ENCODE peak calls at places on chromosomes 5 and 9, in five cellular contexts. One of them, this sample, is unnamed.
A peak's percentile ranks its signal among the peaks of the same experiment; 100 is the strongest.

GRCh38 chr5:7208911-7209310 is 187.0 kb upstream of the ADCY2 start:
- DNase-seq in ovary: no peak
- DNase-seq in SJSA1: no peak
- DNase-seq in right lobe of liver: no peak
- DNase-seq in lung: no peak
- DNase-seq in this sample: peak; percentile 73

GRCh38 chr5:16894236-16895057 is 41.6 kb downstream of the MYO10 start:
- DNase-seq in ovary: no peak
- DNase-seq in SJSA1: peak; percentile 86
- DNase-seq in right lobe of liver: no peak
- DNase-seq in lung: no peak
- DNase-seq in this sample: no peak

GRCh38 chr9:94443039-94443722 is 111.7 kb upstream of the PCAT7 start:
- DNase-seq in ovary: no peak
- DNase-seq in SJSA1: no peak
- DNase-seq in right lobe of liver: no peak
- DNase-seq in lung: no peak
- DNase-seq in this sample: no peak

GRCh38 chr9:16030513-16031185 is 477.8 kb downstream of the CCDC171 start:
- DNase-seq in ovary: no peak
- DNase-seq in SJSA1: peak; percentile 88
- DNase-seq in right lobe of liver: no peak
- DNase-seq in lung: no peak
- DNase-seq in this sample: no peak

GRCh38 chr9:129481824-129482511 is 138.9 kb downstream of the C9orf50 start:
- DNase-seq in ovary: peak; percentile 71
- DNase-seq in SJSA1: peak; percentile 51
- DNase-seq in right lobe of liver: no peak
- DNase-seq in lung: no peak
- DNase-seq in this sample: no peak

GRCh38 chr9:16060457-16061129 is 507.8 kb downstream of the CCDC171 start:
- DNase-seq in ovary: no peak
- DNase-seq in SJSA1: no peak
- DNase-seq in right lobe of liver: no peak
- DNase-seq in lung: no peak
- DNase-seq in this sample: no peak

GRCh38 chr9:91179237-91180138 is 182.2 kb downstream of the AUH start:
- DNase-seq in ovary: peak; percentile 15
- DNase-seq in SJSA1: peak; percentile 30
- DNase-seq in right lobe of liver: no peak
- DNase-seq in lung: peak; percentile 26
- DNase-seq in this sample: no peak

GRCh38 chr5:162721125-162721524 is 653.6 kb downstream of the GABRG2 start:
- DNase-seq in ovary: no peak
- DNase-seq in SJSA1: no peak
- DNase-seq in right lobe of liver: no peak
- DNase-seq in lung: no peak
- DNase-seq in this sample: no peak

GRCh38 chr9:89525673-89526374 is 27.9 kb upstream of the SEMA4D start:
- DNase-seq in ovary: no peak
- DNase-seq in SJSA1: no peak
- DNase-seq in right lobe of liver: no peak
- DNase-seq in lung: no peak
- DNase-seq in this sample: no peak

GRCh38 chr5:78731884-78732283 is 83.3 kb upstream of the LHFPL2 start:
- DNase-seq in ovary: no peak
- DNase-seq in SJSA1: peak; percentile 79
- DNase-seq in right lobe of liver: no peak
- DNase-seq in lung: no peak
- DNase-seq in this sample: no peak

GRCh38 chr9:111959468-111959941 is 62.9 kb downstream of the UGCG start:
- DNase-seq in ovary: no peak
- DNase-seq in SJSA1: peak; percentile 45
- DNase-seq in right lobe of liver: no peak
- DNase-seq in lung: no peak
- DNase-seq in this sample: peak; percentile 73

GRCh38 chr9:128607642-128608350 is 48.9 kb downstream of the DYNC2I2 start:
- DNase-seq in ovary: no peak
- DNase-seq in SJSA1: no peak
- DNase-seq in right lobe of liver: peak; percentile 95
- DNase-seq in lung: no peak
- DNase-seq in this sample: peak; percentile 87

GRCh38 chr5:147949711-147950573 is 43.6 kb upstream of the C5orf46 start:
- DNase-seq in ovary: no peak
- DNase-seq in SJSA1: peak; percentile 36
- DNase-seq in right lobe of liver: no peak
- DNase-seq in lung: no peak
- DNase-seq in this sample: no peak

GRCh38 chr9:90444609-90445008 is 198.0 kb downstream of the DIRAS2 start:
- DNase-seq in ovary: no peak
- DNase-seq in SJSA1: no peak
- DNase-seq in right lobe of liver: no peak
- DNase-seq in lung: no peak
- DNase-seq in this sample: no peak

GRCh38 chr9:132651259-132651658 is 18.5 kb downstream of the DDX31 start:
- DNase-seq in ovary: no peak
- DNase-seq in SJSA1: peak; percentile 71
- DNase-seq in right lobe of liver: no peak
- DNase-seq in lung: no peak
- DNase-seq in this sample: no peak

GRCh38 chr9:34629492-34629809 is 585 bp upstream of the ARID3C start:
- DNase-seq in ovary: no peak
- DNase-seq in SJSA1: no peak
- DNase-seq in right lobe of liver: no peak
- DNase-seq in lung: no peak
- DNase-seq in this sample: no peak

GRCh38 chr5:98769256-98770157 is 4.0 kb upstream of the RGMB start:
- DNase-seq in ovary: peak; percentile 51
- DNase-seq in SJSA1: peak; percentile 91
- DNase-seq in right lobe of liver: peak; percentile 59
- DNase-seq in lung: no peak
- DNase-seq in this sample: peak; percentile 49

GRCh38 chr9:37935106-37935505 is 31.2 kb upstream of the SLC25A51 start:
- DNase-seq in ovary: no peak
- DNase-seq in SJSA1: no peak
- DNase-seq in right lobe of liver: no peak
- DNase-seq in lung: no peak
- DNase-seq in this sample: no peak

DNA sequence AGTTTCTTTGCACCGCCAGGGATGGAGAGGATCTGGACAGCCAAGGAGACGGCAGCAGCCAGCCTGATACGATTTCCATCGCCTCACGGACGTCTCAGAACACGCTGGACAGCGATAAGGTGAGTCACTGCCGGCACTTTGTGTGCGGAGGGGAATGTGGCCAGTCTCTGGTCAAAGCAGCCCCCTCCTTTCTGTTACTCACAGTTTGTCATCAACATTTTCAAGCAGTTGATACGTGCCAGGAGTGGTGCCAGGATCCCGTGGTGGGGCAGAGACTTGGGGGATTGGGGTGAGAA is 175.1 kb upstream of the OTULINL start:
- DNase-seq in ovary: no peak
- DNase-seq in SJSA1: peak; percentile 69
- DNase-seq in right lobe of liver: no peak
- DNase-seq in lung: no peak
- DNase-seq in this sample: no peak
- H3K4me3 ChIP-seq in ovary: no peak overlapping the region
- H3K4me3 ChIP-seq in SJSA1: no peak overlapping the region
- H3K4me3 ChIP-seq in right lobe of liver: no peak overlapping the region
- H3K4me3 ChIP-seq in lung: no peak overlapping the region
- H3K4me3 ChIP-seq in this sample: no peak overlapping the region

GRCh38 chr5:139146809-139147742 is 51.1 kb downstream of the SIL1 start:
- DNase-seq in ovary: no peak
- DNase-seq in SJSA1: no peak
- DNase-seq in right lobe of liver: no peak
- DNase-seq in lung: no peak
- DNase-seq in this sample: no peak
- H3K4me1 ChIP-seq in ovary: peaks cover 32% of the 10 kb centered on the region
- H3K4me1 ChIP-seq in SJSA1: no peaks in the 10 kb centered on the region
- H3K4me1 ChIP-seq in right lobe of liver: no peaks in the 10 kb centered on the region
- H3K4me1 ChIP-seq in lung: peaks cover 25% of the 10 kb centered on the region
- H3K4me1 ChIP-seq in this sample: peaks cover 39% of the 10 kb centered on the region

DNA sequence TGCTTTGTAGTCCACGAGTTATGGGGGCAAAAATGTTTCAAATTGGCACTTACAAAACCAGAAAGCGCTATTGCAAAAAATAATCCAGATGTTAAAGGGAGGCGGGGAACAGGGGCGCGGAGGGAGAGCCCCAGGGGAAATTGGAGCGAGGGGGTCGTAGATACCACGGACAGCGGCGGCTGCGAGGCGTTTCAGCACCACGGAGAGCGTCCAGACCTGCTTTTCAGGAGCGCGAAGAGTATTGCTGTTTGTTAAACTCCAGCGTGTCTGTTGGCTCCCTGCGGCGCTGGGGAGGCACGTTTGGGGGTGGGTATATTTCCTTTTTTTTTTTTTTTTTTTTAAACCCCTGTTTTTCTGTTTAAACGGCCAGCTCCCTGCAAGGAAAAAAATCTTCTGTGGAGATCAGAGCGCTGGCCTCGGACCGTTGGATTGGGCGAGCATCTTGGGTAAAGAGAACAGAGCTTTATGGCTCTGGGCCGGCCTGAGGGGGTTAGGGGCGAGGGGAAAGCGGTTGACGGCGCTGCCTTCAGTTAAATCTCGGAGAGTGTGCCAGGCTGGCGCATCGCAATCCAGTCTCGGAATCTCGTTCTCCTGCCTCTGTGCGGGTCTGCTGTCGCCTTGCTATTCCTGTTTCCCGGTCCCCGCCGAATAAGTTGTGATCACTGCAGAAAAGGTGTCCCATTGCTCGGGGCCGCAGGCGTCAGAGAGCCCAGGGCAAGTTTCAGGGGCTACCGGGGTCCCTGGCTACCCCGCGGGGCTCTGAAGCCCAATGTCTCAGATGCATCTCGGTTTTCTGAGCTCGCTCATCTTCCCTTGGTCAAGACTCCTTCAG is at the start of gene GLRA1:
- DNase-seq in ovary: peak; percentile 26
- DNase-seq in SJSA1: peak; percentile 37
- DNase-seq in right lobe of liver: peak; percentile 62
- DNase-seq in lung: peak; percentile 36
- DNase-seq in this sample: peak; percentile 34
- H3K4me3 ChIP-seq in ovary: no peak within 1 kb of the TSS
- H3K4me3 ChIP-seq in SJSA1: no peak within 1 kb of the TSS
- H3K4me3 ChIP-seq in right lobe of liver: no peak within 1 kb of the TSS
- H3K4me3 ChIP-seq in lung: no peak within 1 kb of the TSS
- H3K4me3 ChIP-seq in this sample: no peak within 1 kb of the TSS

DNA sequence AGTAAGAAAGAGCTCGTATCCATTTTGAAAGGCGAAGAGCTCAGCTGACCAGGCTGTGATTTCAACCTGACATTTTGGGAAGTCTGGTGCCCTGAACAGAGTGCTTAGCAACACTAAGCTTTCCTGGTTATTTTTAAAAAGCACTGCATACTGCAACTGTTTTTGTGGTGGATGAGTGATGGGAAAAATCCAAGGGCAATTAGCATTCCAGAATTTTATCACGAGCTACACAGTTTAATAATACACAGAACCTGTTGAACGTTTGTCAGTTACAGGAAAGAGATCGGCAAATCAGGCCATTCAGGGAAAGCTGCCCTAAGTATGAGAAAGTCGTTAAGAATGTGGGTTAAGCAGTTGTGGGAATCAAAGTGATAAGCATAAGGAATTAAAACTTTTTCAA is 25.9 kb downstream of the PUM3 start:
- DNase-seq in ovary: no peak
- DNase-seq in SJSA1: no peak
- DNase-seq in right lobe of liver: no peak
- DNase-seq in lung: no peak
- DNase-seq in this sample: no peak
- H3K4me1 ChIP-seq in ovary: peaks cover 4% of the 10 kb centered on the region
- H3K4me1 ChIP-seq in SJSA1: peaks cover 21% of the 10 kb centered on the region
- H3K4me1 ChIP-seq in right lobe of liver: no peaks in the 10 kb centered on the region
- H3K4me1 ChIP-seq in lung: peaks cover 15% of the 10 kb centered on the region
- H3K4me1 ChIP-seq in this sample: peaks cover 4% of the 10 kb centered on the region

GRCh38 chr5:1793966-1794895 is 5.4 kb downstream of the MRPL36 start:
- DNase-seq in ovary: no peak
- DNase-seq in SJSA1: peak; percentile 83
- DNase-seq in right lobe of liver: no peak
- DNase-seq in lung: no peak
- DNase-seq in this sample: no peak
- H3K4me3 ChIP-seq in ovary: no peak overlapping the region
- H3K4me3 ChIP-seq in SJSA1: no peak overlapping the region
- H3K4me3 ChIP-seq in right lobe of liver: no peak overlapping the region
- H3K4me3 ChIP-seq in lung: no peak overlapping the region
- H3K4me3 ChIP-seq in this sample: peak overlapping the region; percentile 11

GRCh38 chr9:372143-372542 is 157.5 kb downstream of the DOCK8 start:
- DNase-seq in ovary: no peak
- DNase-seq in SJSA1: no peak
- DNase-seq in right lobe of liver: no peak
- DNase-seq in lung: no peak
- DNase-seq in this sample: no peak

GRCh38 chr9:371349-371748 is 156.7 kb downstream of the DOCK8 start:
- DNase-seq in ovary: no peak
- DNase-seq in SJSA1: no peak
- DNase-seq in right lobe of liver: no peak
- DNase-seq in lung: no peak
- DNase-seq in this sample: no peak

GRCh38 chr9:366620-367019 is 152.0 kb downstream of the DOCK8 start:
- DNase-seq in ovary: no peak
- DNase-seq in SJSA1: no peak
- DNase-seq in right lobe of liver: no peak
- DNase-seq in lung: no peak
- DNase-seq in this sample: no peak

GRCh38 chr9:373759-374206 is 159.1 kb downstream of the DOCK8 start:
- DNase-seq in ovary: no peak
- DNase-seq in SJSA1: no peak
- DNase-seq in right lobe of liver: no peak
- DNase-seq in lung: no peak
- DNase-seq in this sample: no peak

GRCh38 chr9:370081-370480 is 155.4 kb downstream of the DOCK8 start:
- DNase-seq in ovary: no peak
- DNase-seq in SJSA1: no peak
- DNase-seq in right lobe of liver: no peak
- DNase-seq in lung: no peak
- DNase-seq in this sample: no peak
- H3K4me1 ChIP-seq in ovary: no peaks in the 10 kb centered on the region
- H3K4me1 ChIP-seq in SJSA1: no peaks in the 10 kb centered on the region
- H3K4me1 ChIP-seq in right lobe of liver: no peaks in the 10 kb centered on the region
- H3K4me1 ChIP-seq in lung: no peaks in the 10 kb centered on the region
- H3K4me1 ChIP-seq in this sample: peaks cover 37% of the 10 kb centered on the region